ENCODE peak calls at places on chromosome 17, in seven cellular contexts. One of them, this sample, is unnamed.

GRCh38 chr17:58331815-58332719 is 3.5 kb upstream of the TSPOAP1 start:
- DNase-seq in WTC11: peak
- DNase-seq in RWPE2: peak
- DNase-seq in upper lobe of right lung: peak
- DNase-seq in heart right ventricle: peak
- DNase-seq in neural progenitor cell: no peak
- DNase-seq in CD4-positive, alpha-beta T cell: peak
- DNase-seq in this sample: no peak

GRCh38 chr17:73929860-73930430 is 273.5 kb upstream of the RPL38 start:
- DNase-seq in upper lobe of right lung: no peak
- DNase-seq in CD4-positive, alpha-beta T cell: no peak
- DNase-seq in WTC11: no peak
- DNase-seq in heart right ventricle: no peak
- DNase-seq in neural progenitor cell: no peak
- DNase-seq in RWPE2: no peak
- DNase-seq in this sample: no peak

GRCh38 chr17:4739122-4740024 is at the start of the genes CXCL16 and ZMYND15:
- DNase-seq in WTC11: peak
- DNase-seq in heart right ventricle: peak
- DNase-seq in RWPE2: no peak
- DNase-seq in upper lobe of right lung: peak
- DNase-seq in CD4-positive, alpha-beta T cell: peak
- DNase-seq in neural progenitor cell: peak
- DNase-seq in this sample: no peak

GRCh38 chr17:67573987-67574657 is 143.6 kb upstream of the NOL11 start:
- DNase-seq in neural progenitor cell: no peak
- DNase-seq in WTC11: no peak
- DNase-seq in heart right ventricle: no peak
- DNase-seq in CD4-positive, alpha-beta T cell: no peak
- DNase-seq in upper lobe of right lung: no peak
- DNase-seq in RWPE2: no peak
- DNase-seq in this sample: no peak

GRCh38 chr17:10177921-10178788 is 20.3 kb downstream of the GAS7 start:
- DNase-seq in heart right ventricle: no peak
- DNase-seq in RWPE2: no peak
- DNase-seq in CD4-positive, alpha-beta T cell: no peak
- DNase-seq in neural progenitor cell: peak
- DNase-seq in WTC11: peak
- DNase-seq in upper lobe of right lung: no peak
- DNase-seq in this sample: no peak

GRCh38 chr17:80219013-80219776 is 938 bp downstream of the SGSH start:
- DNase-seq in CD4-positive, alpha-beta T cell: peak
- DNase-seq in RWPE2: no peak
- DNase-seq in upper lobe of right lung: peak
- DNase-seq in neural progenitor cell: no peak
- DNase-seq in WTC11: no peak
- DNase-seq in heart right ventricle: peak
- DNase-seq in this sample: no peak

GRCh38 chr17:57708401-57708800 is 36.7 kb downstream of the CCDC182 start:
- DNase-seq in neural progenitor cell: no peak
- DNase-seq in WTC11: no peak
- DNase-seq in CD4-positive, alpha-beta T cell: no peak
- DNase-seq in heart right ventricle: peak
- DNase-seq in upper lobe of right lung: no peak
- DNase-seq in RWPE2: no peak
- DNase-seq in this sample: no peak

GRCh38 chr17:13508916-13509315 is 92.8 kb downstream of the HS3ST3A1 start:
- DNase-seq in WTC11: no peak
- DNase-seq in neural progenitor cell: no peak
- DNase-seq in upper lobe of right lung: no peak
- DNase-seq in RWPE2: no peak
- DNase-seq in heart right ventricle: no peak
- DNase-seq in CD4-positive, alpha-beta T cell: no peak
- DNase-seq in this sample: no peak

GRCh38 chr17:57955183-57955952 is at the start of gene CUEDC1:
- DNase-seq in WTC11: peak
- DNase-seq in RWPE2: peak
- DNase-seq in upper lobe of right lung: peak
- DNase-seq in neural progenitor cell: peak
- DNase-seq in heart right ventricle: peak
- DNase-seq in CD4-positive, alpha-beta T cell: peak
- DNase-seq in this sample: peak

GRCh38 chr17:19405114-19405513 is 5.9 kb upstream of the RNF112 start:
- DNase-seq in neural progenitor cell: no peak
- DNase-seq in WTC11: no peak
- DNase-seq in CD4-positive, alpha-beta T cell: no peak
- DNase-seq in RWPE2: no peak
- DNase-seq in heart right ventricle: no peak
- DNase-seq in upper lobe of right lung: no peak
- DNase-seq in this sample: no peak

GRCh38 chr17:80107231-80108021 is 6.0 kb downstream of the GAA start:
- DNase-seq in heart right ventricle: no peak
- DNase-seq in CD4-positive, alpha-beta T cell: no peak
- DNase-seq in WTC11: peak
- DNase-seq in neural progenitor cell: no peak
- DNase-seq in upper lobe of right lung: peak
- DNase-seq in RWPE2: peak
- DNase-seq in this sample: no peak

GRCh38 chr17:73952136-73952497 is 251.4 kb upstream of the RPL38 start:
- DNase-seq in CD4-positive, alpha-beta T cell: no peak
- DNase-seq in upper lobe of right lung: no peak
- DNase-seq in RWPE2: no peak
- DNase-seq in neural progenitor cell: peak
- DNase-seq in WTC11: no peak
- DNase-seq in heart right ventricle: no peak
- DNase-seq in this sample: no peak

GRCh38 chr17:38762231-38762630 is 9.7 kb downstream of the PSMB3 start:
- DNase-seq in CD4-positive, alpha-beta T cell: no peak
- DNase-seq in upper lobe of right lung: no peak
- DNase-seq in heart right ventricle: no peak
- DNase-seq in neural progenitor cell: no peak
- DNase-seq in WTC11: no peak
- DNase-seq in RWPE2: no peak
- DNase-seq in this sample: no peak

GRCh38 chr17:50467114-50467854 is 1.4 kb downstream of the CHAD start:
- DNase-seq in RWPE2: no peak
- DNase-seq in upper lobe of right lung: no peak
- DNase-seq in CD4-positive, alpha-beta T cell: no peak
- DNase-seq in neural progenitor cell: no peak
- DNase-seq in heart right ventricle: no peak
- DNase-seq in WTC11: no peak
- DNase-seq in this sample: no peak

GRCh38 chr17:80106176-80106575 is 4.8 kb downstream of the GAA start:
- DNase-seq in CD4-positive, alpha-beta T cell: no peak
- DNase-seq in WTC11: no peak
- DNase-seq in neural progenitor cell: no peak
- DNase-seq in heart right ventricle: no peak
- DNase-seq in upper lobe of right lung: peak
- DNase-seq in RWPE2: peak
- DNase-seq in this sample: no peak

GRCh38 chr17:6910987-6911603 is 79.6 kb upstream of the TEKT1 start:
- DNase-seq in RWPE2: no peak
- DNase-seq in heart right ventricle: no peak
- DNase-seq in CD4-positive, alpha-beta T cell: no peak
- DNase-seq in neural progenitor cell: peak
- DNase-seq in WTC11: no peak
- DNase-seq in upper lobe of right lung: no peak
- DNase-seq in this sample: no peak

GRCh38 chr17:60749050-60749449 is 71.4 kb downstream of the BCAS3 start:
- DNase-seq in WTC11: no peak
- DNase-seq in RWPE2: no peak
- DNase-seq in heart right ventricle: no peak
- DNase-seq in neural progenitor cell: no peak
- DNase-seq in upper lobe of right lung: no peak
- DNase-seq in CD4-positive, alpha-beta T cell: no peak
- DNase-seq in this sample: no peak

GRCh38 chr17:10798332-10798749 is 5.6 kb downstream of the TMEM238L start:
- DNase-seq in upper lobe of right lung: no peak
- DNase-seq in WTC11: no peak
- DNase-seq in heart right ventricle: no peak
- DNase-seq in CD4-positive, alpha-beta T cell: no peak
- DNase-seq in neural progenitor cell: no peak
- DNase-seq in RWPE2: no peak
- DNase-seq in this sample: no peak

GRCh38 chr17:77332981-77333685 is 192.4 kb downstream of the SEC14L1 start:
- DNase-seq in RWPE2: no peak
- DNase-seq in neural progenitor cell: no peak
- DNase-seq in WTC11: no peak
- DNase-seq in CD4-positive, alpha-beta T cell: no peak
- DNase-seq in heart right ventricle: no peak
- DNase-seq in upper lobe of right lung: peak
- DNase-seq in this sample: peak

GRCh38 chr17:29579866-29580771 is 9.3 kb downstream of the GIT1 start:
- DNase-seq in heart right ventricle: peak
- DNase-seq in neural progenitor cell: peak
- DNase-seq in CD4-positive, alpha-beta T cell: peak
- DNase-seq in RWPE2: peak
- DNase-seq in WTC11: peak
- DNase-seq in upper lobe of right lung: peak
- DNase-seq in this sample: peak

GRCh38 chr17:82752371-82753200 is 721 bp downstream of the TBCD start:
- DNase-seq in upper lobe of right lung: peak
- DNase-seq in neural progenitor cell: peak
- DNase-seq in WTC11: no peak
- DNase-seq in CD4-positive, alpha-beta T cell: no peak
- DNase-seq in heart right ventricle: peak
- DNase-seq in RWPE2: no peak
- DNase-seq in this sample: no peak

GRCh38 chr17:61833536-61834203 is 29.7 kb downstream of the BRIP1 start:
- DNase-seq in CD4-positive, alpha-beta T cell: no peak
- DNase-seq in upper lobe of right lung: no peak
- DNase-seq in neural progenitor cell: no peak
- DNase-seq in WTC11: no peak
- DNase-seq in RWPE2: no peak
- DNase-seq in heart right ventricle: no peak
- DNase-seq in this sample: no peak

GRCh38 chr17:19346351-19347255 is 15.9 kb downstream of the B9D1 start:
- DNase-seq in RWPE2: peak
- DNase-seq in CD4-positive, alpha-beta T cell: no peak
- DNase-seq in upper lobe of right lung: peak
- DNase-seq in heart right ventricle: peak
- DNase-seq in neural progenitor cell: no peak
- DNase-seq in WTC11: no peak
- DNase-seq in this sample: no peak

DNA sequence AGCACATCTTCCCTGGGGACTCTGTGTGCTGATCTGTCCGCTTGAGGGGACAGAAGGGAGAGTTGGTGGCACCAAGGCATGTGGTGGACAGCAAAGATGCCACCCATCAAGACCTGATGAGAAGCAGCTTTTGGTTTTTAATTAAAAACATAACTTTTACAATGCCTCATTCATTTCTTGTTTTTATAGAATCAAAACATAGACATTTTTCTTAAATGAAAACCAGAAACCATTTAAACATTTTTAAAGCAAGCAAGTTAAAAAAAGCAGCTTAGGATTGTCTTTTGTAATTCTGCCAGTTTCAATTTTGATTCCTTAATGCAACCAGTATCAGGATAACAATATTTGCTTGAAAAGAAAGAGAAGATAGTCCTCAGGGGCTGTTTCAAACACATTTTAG is 123.7 kb upstream of the AXIN2 start:
- DNase-seq in neural progenitor cell: no peak
- DNase-seq in heart right ventricle: no peak
- DNase-seq in CD4-positive, alpha-beta T cell: no peak
- DNase-seq in upper lobe of right lung: no peak
- DNase-seq in RWPE2: no peak
- DNase-seq in WTC11: no peak
- DNase-seq in this sample: no peak
- TF ChIP-seq CTCF in neural progenitor cell: no peak
- TF ChIP-seq CTCF in heart right ventricle: no peak
- TF ChIP-seq CTCF in CD4-positive, alpha-beta T cell: no peak
- TF ChIP-seq CTCF in upper lobe of right lung: no peak
- TF ChIP-seq CTCF in RWPE2: no peak
- TF ChIP-seq CTCF in WTC11: no peak
- TF ChIP-seq CTCF in this sample: no peak

DNA sequence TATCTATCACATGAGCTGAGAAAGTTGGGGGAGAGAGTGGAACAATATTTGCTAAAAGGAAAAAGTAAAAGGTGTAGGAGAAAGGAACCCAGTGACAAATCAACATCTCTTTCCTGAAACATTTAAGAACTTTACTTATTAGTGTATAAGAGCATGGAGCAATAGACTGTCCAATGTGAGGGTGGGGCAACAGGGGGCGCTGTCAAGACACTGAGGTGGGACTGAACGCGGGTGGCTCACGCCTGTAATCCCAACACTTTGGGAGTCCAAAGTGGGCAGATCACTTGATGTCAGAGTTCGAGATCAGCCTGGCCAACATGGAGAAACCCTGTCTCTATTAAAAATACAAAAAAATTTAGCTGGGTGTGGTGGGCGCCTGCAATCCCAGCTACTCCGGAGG is 21.2 kb downstream of the PCTP start:
- DNase-seq in neural progenitor cell: no peak
- DNase-seq in heart right ventricle: no peak
- DNase-seq in WTC11: no peak
- DNase-seq in upper lobe of right lung: no peak
- DNase-seq in RWPE2: no peak
- DNase-seq in CD4-positive, alpha-beta T cell: no peak
- DNase-seq in this sample: no peak
- TF ChIP-seq CTCF in neural progenitor cell: peak
- TF ChIP-seq CTCF in heart right ventricle: no peak
- TF ChIP-seq CTCF in WTC11: no peak
- TF ChIP-seq CTCF in upper lobe of right lung: no peak
- TF ChIP-seq CTCF in RWPE2: no peak
- TF ChIP-seq CTCF in CD4-positive, alpha-beta T cell: no peak
- TF ChIP-seq CTCF in this sample: no peak

DNA sequence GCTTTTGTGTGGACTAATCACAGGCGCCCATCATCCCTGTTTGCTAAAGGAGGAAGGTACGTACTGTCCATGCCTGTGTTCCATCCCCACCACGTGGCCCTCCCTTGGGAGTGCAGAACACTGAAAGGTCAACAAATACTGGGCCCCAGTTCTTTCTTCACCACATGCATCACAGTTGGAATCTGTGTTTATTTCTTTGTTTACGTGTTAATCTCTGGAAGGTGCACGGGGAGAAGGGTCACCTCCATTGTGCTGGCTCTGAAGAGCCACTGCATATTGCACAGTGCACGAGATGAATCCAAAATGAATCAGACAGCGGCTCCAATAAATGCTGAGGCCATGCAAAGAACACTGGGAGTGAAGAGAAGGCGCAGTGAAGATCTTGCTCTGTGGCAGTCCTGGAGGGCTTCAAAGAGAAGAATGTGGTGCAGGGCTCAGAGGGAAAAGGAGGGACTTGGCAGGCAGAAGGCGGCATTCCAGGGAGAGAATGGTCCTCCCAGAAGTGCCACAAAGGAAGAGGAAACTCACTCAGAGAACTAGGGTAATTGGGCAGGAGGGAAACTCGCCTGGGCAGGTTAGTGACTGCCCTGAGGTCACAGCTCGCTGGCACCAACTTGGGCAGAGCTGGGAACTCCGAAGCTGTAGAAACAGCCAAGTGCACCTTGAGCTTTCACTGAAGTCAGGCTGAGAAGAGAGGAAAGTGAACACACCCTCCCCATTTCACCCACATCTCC is 3.7 kb downstream of the RPH3AL start:
- DNase-seq in CD4-positive, alpha-beta T cell: no peak
- DNase-seq in RWPE2: no peak
- DNase-seq in WTC11: no peak
- DNase-seq in heart right ventricle: no peak
- DNase-seq in upper lobe of right lung: peak
- DNase-seq in neural progenitor cell: peak
- DNase-seq in this sample: no peak
- TF ChIP-seq CTCF in CD4-positive, alpha-beta T cell: no peak
- TF ChIP-seq CTCF in RWPE2: peak
- TF ChIP-seq CTCF in WTC11: no peak
- TF ChIP-seq CTCF in heart right ventricle: no peak
- TF ChIP-seq CTCF in upper lobe of right lung: no peak
- TF ChIP-seq CTCF in neural progenitor cell: no peak
- TF ChIP-seq CTCF in this sample: no peak

GRCh38 chr17:33712120-33712519 is 419.0 kb upstream of the ASIC2 start:
- DNase-seq in RWPE2: no peak
- DNase-seq in CD4-positive, alpha-beta T cell: no peak
- DNase-seq in upper lobe of right lung: no peak
- DNase-seq in heart right ventricle: no peak
- DNase-seq in WTC11: peak
- DNase-seq in neural progenitor cell: peak
- DNase-seq in this sample: no peak
- TF ChIP-seq CTCF in RWPE2: no peak
- TF ChIP-seq CTCF in CD4-positive, alpha-beta T cell: no peak
- TF ChIP-seq CTCF in upper lobe of right lung: no peak
- TF ChIP-seq CTCF in heart right ventricle: no peak
- TF ChIP-seq CTCF in WTC11: no peak
- TF ChIP-seq CTCF in neural progenitor cell: peak
- TF ChIP-seq CTCF in this sample: no peak